ENCODE peak calls at places on chromosomes 6 and 20, in five cellular contexts. K is GM12878, P is HCT116, N is HepG2, S is SK-N-SH. W is an unnamed sample. For H3K4me1, the result is how much of the 10 kb centered on the place peaks cover.

GRCh38 chr20:58219342-58219700 is 9.1 kb downstream of the ANKRD60 start:
- DNase-seq in N (no peak), S (no peak), P (no peak), K (no peak), W (no peak)

GRCh38 chr6:13117561-13117960 is 210.8 kb downstream of the TBC1D7 start:
- DNase-seq in N (no peak), K (no peak), P (no peak), S (no peak), W (no peak)

GRCh38 chr6:30206152-30206551 is 7.1 kb downstream of the TRIM26 start:
- DNase-seq in K (no peak), N (no peak), S (no peak), P (no peak), W (no peak)

GRCh38 chr6:145214570-145214969 is 520.8 kb downstream of the EPM2A start:
- DNase-seq in S (peak), N (peak), K (no peak), P (peak), W (no peak)

GRCh38 chr6:17986656-17987575 is 519 bp downstream of the KIF13A start:
- DNase-seq in K (no peak), P (no peak), S (peak), N (peak), W (peak)

GRCh38 chr6:37691904-37692806 is 5.5 kb downstream of the MDGA1 start:
- DNase-seq in K (no peak), P (peak), N (peak), S (peak), W (peak)

GRCh38 chr6:11194399-11195274 is 37.8 kb downstream of the NEDD9 start:
- DNase-seq in K (no peak), S (no peak), N (no peak), P (no peak), W (no peak)

GRCh38 chr6:77620290-77620882 is 32.5 kb upstream of the MEI4 start:
- DNase-seq in N (peak), K (no peak), P (peak), S (peak), W (no peak)

GRCh38 chr20:47603260-47603659 is 101.6 kb downstream of the NCOA3 start:
- DNase-seq in P (no peak), N (no peak), K (no peak), S (no peak), W (no peak)

GRCh38 chr6:53827485-53827884 is 32.7 kb downstream of the LRRC1 start:
- DNase-seq in P (no peak), S (no peak), N (no peak), K (no peak), W (no peak)

GRCh38 chr6:138489846-138490245 is 9.4 kb downstream of the NHSL1 start:
- DNase-seq in P (no peak), N (no peak), S (no peak), K (no peak), W (no peak)

GRCh38 chr6:53573299-53573698 is 28.4 kb upstream of the GCLC start:
- DNase-seq in N (no peak), P (no peak), K (no peak), S (peak), W (peak)

GRCh38 chr6:42320762-42321161 is 103.1 kb upstream of the MRPS10 start:
- DNase-seq in S (no peak), K (no peak), P (no peak), N (no peak), W (no peak)
- H3K4me1 ChIP-seq in S (under half), K (under half), P (under half), N (under half), W (under half)

GRCh38 chr20:33037456-33037855 is 6.0 kb downstream of the BPIFB6 start:
- DNase-seq in K (no peak), P (no peak), S (no peak), N (no peak), W (no peak)
- TF ChIP-seq ZBTB33 in K (no peak), P (no peak), S (no peak), N (no peak), W (no peak)

GRCh38 chr6:129642322-129642721 is 67.7 kb downstream of the ARHGAP18 start:
- DNase-seq in P (no peak), K (no peak), N (no peak), S (no peak), W (no peak)
- H3K4me1 ChIP-seq in P (half or more), K (under half), N (half or more), S (under half), W (under half)

GRCh38 chr20:61589055-61589385 is 337.0 kb downstream of the CDH4 start:
- DNase-seq in N (no peak), K (no peak), S (no peak), P (no peak), W (no peak)

GRCh38 chr20:61585764-61586163 is 333.7 kb downstream of the CDH4 start:
- DNase-seq in S (no peak), N (no peak), P (no peak), K (no peak), W (no peak)

GRCh38 chr20:61587910-61588309 is 335.8 kb downstream of the CDH4 start:
- DNase-seq in P (no peak), K (no peak), N (no peak), S (no peak), W (no peak)

GRCh38 chr20:61588356-61589054 is 336.4 kb downstream of the CDH4 start:
- DNase-seq in S (no peak), P (no peak), N (no peak), K (no peak), W (no peak)

GRCh38 chr20:61587036-61587435 is 335.0 kb downstream of the CDH4 start:
- DNase-seq in S (no peak), P (no peak), N (no peak), K (no peak), W (no peak)
- TF ChIP-seq ZBTB33 in S (no peak), P (no peak), N (no peak), K (no peak), W (no peak)

DNA sequence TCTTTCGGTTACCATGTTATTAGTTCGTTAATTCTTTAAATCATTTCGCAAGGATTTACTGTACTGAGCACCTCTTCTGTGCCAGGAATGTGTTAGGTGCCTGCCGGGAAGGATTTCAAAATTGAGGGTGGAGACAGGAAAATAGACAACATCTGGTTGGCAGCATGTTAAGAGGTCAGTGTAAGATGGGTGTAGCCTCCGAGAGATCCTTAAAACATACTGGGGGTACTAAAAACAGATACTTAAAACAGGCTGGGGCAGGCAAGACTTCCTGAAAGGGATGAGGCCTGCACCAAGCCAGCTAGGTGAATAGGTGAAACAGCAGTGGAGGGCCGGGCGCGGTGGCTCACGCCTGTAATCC is 178.0 kb upstream of the SGK1 start:
- DNase-seq in P (no peak), S (no peak), N (no peak), K (no peak), W (no peak)
- H3K4me1 ChIP-seq in P (under half), S (under half), N (under half), K (under half), W (under half)

DNA sequence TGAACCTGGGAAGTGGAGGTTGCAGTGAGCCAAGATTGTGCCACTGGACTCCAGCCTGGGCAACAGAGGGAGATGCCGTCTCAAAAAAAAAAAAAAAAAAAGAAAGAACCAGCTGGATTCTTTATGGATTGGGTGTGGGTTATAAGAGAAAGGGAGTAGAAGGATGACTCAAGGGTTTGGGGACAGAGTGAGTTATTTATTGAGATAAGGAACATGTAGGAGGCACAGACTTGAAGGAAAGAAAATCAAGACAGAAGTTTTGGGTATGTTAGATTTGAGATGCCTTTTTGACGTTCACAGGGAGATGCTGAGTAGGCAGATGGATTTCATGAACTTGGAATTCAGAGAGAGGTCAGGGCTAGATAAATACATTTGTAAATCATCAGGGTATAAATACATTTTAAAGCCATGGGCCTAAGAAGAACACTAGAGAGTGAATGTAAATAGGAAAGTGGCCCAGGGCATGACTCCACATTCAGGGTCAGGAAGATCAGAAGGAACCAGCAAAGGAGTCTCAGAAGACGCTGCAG is 47.7 kb downstream of the KIZ start:
- DNase-seq in K (no peak), N (no peak), P (no peak), S (no peak), W (no peak)
- TF ChIP-seq ZBTB33 in K (no peak), N (no peak), P (no peak), S (no peak), W (no peak)

DNA sequence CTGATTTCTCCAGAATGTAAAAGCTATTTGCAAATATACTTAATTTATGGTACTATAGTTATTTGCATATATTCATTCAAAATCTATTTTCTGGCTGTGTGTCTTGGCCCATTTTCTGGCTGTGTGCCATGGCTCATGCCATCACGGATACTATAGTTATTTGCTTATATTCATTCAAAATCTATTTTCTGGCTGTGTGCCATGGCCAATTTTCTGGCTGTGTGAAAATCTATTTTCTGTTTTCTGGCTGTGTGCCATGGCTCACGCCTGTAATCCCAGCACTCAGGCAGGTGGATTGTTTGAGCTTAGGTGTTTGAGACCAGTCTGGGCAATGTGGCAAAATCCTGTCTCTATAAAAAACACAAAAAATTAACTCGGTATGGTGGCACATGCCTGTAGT is 28.9 kb upstream of the RIPK1 start:
- DNase-seq in S (no peak), K (no peak), N (no peak), P (no peak), W (no peak)
- H3K4me1 ChIP-seq in S (under half), K (under half), N (under half), P (under half), W (under half)